ENCODE peak calls at places on chromosomes 11 and 22, in four cellular contexts. W is GM23338, N is IMR-90, E is neural progenitor cell. X is an unnamed sample.

GRCh38 chr22:48135641-48136040 is 1373.2 kb downstream of the TBC1D22A start:
- DNase-seq in W (no peak), E (no peak), N (no peak), X (no peak)

GRCh38 chr11:110121204-110121603 is 28.0 kb downstream of the ZC3H12C start:
- DNase-seq in N (peak), W (no peak), E (no peak), X (no peak)

GRCh38 chr11:128488471-128488870 is 98.9 kb downstream of the ETS1 start:
- DNase-seq in E (no peak), N (peak), W (no peak), X (no peak)

GRCh38 chr22:49143812-49144211 is 683.9 kb downstream of the BRD1 start:
- DNase-seq in W (no peak), N (no peak), E (no peak), X (no peak)

GRCh38 chr11:93567406-93567819 is 24.2 kb upstream of the SMCO4 start:
- DNase-seq in W (no peak), E (no peak), N (no peak), X (no peak)

GRCh38 chr11:13337986-13338436 is 60.4 kb downstream of the BMAL1 start:
- DNase-seq in N (peak), E (no peak), W (no peak), X (no peak)

GRCh38 chr11:66112640-66113098 is 42.6 kb downstream of the PACS1 start:
- DNase-seq in W (no peak), N (peak), E (no peak), X (no peak)

GRCh38 chr11:126361400-126361799 is 5.9 kb downstream of the ST3GAL4 start:
- DNase-seq in W (no peak), E (no peak), N (no peak), X (no peak)

GRCh38 chr11:13717331-13717730 is 48.9 kb downstream of the FAR1 start:
- DNase-seq in N (peak), W (no peak), E (no peak), X (no peak)

GRCh38 chr11:63762662-63763505 is 5.7 kb downstream of the ZFTA start:
- DNase-seq in W (peak), N (no peak), E (peak), X (peak)
- H3K4me3 ChIP-seq in W (peak), N (no peak), E (peak), X (peak)

DNA sequence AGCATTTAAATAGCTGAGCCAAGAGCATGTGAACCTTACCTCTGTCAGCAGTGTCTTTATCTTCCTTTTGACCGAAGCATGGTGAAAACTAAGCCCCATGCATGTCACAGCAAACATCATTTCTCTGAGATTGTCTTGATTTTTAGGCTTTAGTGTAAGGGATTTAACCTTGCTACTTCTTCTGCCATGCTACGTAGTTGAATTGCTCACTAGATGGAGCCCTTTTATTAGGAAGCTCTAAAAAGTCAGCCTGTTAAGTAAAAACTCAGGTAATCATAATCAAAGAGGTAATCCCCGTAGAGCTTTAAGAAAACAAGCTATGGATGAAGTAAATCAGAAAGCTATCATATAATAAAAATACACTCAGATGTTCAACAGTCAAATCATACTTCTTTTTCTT is 149.5 kb downstream of the PGR start:
- DNase-seq in E (peak), N (peak), W (peak), X (no peak)
- TF ChIP-seq CTCF in E (peak), N (peak), W (peak), X (peak)

GRCh38 chr22:37544955-37545702 is 15.2 kb upstream of the CDC42EP1 start:
- DNase-seq in W (peak), N (peak), E (peak), X (peak)
- H3K4me3 ChIP-seq in W (peak), N (no peak), E (no peak), X (no peak)

GRCh38 chr11:123429851-123430735 is at the start of gene GRAMD1B:
- DNase-seq in W (peak), N (peak), E (peak), X (no peak)
- TF ChIP-seq CTCF in W (no peak), N (peak), E (peak), X (no peak)

DNA sequence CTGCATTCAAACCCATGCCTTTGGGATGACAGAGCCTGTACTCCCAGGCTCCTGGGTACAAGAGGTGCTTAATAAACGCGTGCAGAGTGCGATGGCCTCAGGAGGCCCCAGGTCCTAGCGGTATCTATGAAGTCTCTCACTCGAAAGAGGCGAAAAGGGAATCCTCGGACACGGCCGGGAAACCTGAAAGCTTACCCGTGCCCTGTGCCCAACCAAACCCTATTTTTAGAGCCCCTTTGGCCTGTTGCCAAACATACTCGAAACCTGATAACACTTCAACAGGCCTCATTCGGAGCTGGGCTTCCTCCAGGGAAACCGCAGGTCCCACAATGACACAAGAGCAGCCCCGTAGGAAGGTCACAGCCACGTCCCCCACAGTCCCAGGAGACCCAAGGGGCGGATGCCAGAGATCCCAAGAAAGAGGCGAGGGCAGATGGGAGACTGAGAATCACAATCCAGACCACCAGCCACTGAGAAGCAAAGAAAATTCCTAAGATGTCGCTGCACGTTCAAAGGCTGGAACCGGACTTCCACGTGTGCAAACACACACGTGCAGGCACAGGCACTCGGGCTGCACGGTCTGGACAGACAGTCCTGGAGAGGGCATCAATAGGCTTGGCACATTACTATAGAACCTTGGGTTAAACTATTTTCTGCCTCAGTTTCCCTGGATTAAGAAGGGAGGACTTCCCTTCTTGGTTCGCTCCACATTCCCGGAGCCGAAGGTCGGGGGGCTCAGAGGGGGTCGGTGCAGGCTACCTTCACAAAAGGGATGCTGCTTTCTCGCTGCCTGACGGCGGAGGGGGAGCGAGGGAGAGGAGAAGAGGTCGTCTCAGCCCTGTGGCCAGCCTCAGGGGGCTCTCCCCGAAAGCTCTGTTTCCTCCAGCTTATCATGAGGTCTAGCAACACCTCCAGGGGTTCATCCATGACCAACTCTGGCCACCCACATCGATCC is 8.2 kb downstream of the PDGFB start:
- DNase-seq in E (no peak), N (no peak), W (no peak), X (no peak)
- H3K4me3 ChIP-seq in E (no peak), N (no peak), W (no peak), X (no peak)

GRCh38 chr11:111535281-111535680 is 5.2 kb upstream of the LAYN start:
- DNase-seq in N (no peak), W (no peak), E (no peak), X (no peak)

GRCh38 chr11:111539426-111540113 is 950 bp upstream of the LAYN start:
- DNase-seq in W (no peak), E (no peak), N (no peak), X (peak)

GRCh38 chr11:111538407-111539114 is 2.0 kb upstream of the LAYN start:
- DNase-seq in N (peak), W (no peak), E (no peak), X (no peak)

GRCh38 chr11:111540114-111540920 is at the start of gene LAYN:
- DNase-seq in W (peak), N (peak), E (peak), X (no peak)

DNA sequence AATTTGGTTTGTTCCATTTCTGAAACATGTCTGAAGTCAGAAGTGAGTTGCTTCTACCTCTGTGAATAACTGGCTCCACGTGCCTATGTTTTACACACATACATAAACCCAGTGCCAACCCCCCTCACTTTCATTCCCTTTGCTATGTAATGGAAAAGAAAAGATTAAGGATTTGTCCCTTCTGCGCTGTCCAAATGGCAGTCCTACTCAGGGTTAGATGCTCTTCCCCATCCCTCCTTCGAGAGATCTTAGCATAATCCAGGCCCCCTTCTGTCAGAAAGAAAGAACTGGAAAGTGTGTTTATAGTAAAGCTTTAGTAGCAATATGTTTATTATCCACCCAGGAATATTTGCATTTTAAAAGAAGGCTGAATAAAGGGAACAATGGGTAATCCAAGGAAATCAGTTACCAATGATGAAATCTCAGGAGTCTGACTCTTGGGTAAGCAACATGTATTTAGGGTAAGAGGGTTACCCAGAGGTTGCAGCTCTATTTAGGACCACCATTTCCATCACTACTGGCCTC is 3.1 kb upstream of the LAYN start:
- DNase-seq in W (no peak), N (no peak), E (no peak), X (no peak)
- TF ChIP-seq CTCF in W (no peak), N (no peak), E (no peak), X (no peak)

GRCh38 chr11:2138436-2139117 is 612 bp downstream of the IGF2 start:
- DNase-seq in N (no peak), E (peak), W (peak), X (no peak)

GRCh38 chr11:2137202-2138071 is 1.8 kb downstream of the IGF2 start:
- DNase-seq in E (peak), N (peak), W (peak), X (peak)

GRCh38 chr11:2136952-2137201 is 2.3 kb downstream of the IGF2 start:
- DNase-seq in W (no peak), E (no peak), N (no peak), X (no peak)

GRCh38 chr11:2139118-2139490 is at the start of gene IGF2:
- DNase-seq in W (peak), E (peak), N (no peak), X (no peak)

DNA sequence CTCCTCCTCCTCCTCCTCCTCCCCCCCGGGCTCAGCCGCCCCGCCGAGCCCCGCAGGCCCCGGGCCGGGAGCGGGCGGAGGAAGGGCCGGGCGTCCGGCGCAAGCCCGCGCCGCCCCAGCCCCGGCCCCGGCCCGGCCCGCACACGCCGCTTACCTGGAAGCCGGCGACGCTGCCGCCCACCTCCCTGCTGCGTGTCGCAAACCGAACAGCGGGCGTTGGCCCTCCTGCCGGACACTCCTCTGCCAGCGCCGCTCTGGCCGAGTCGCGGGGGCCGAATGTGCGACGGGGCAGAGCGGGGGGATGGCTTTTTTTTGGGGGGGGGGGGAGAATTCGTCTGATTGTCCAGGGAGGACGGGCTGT is 1.1 kb downstream of the IGF2 start:
- DNase-seq in W (peak), E (peak), N (no peak), X (no peak)
- H3K4me3 ChIP-seq in W (peak), E (peak), N (peak), X (no peak)

X was measured in WERI-Rb-1.